ENCODE peak calls at places on chromosomes 2 and 18, in four cellular contexts. D is spleen, X is brain microvascular endothelial cell, M is AG04450. O is an unnamed sample.

GRCh38 chr2:88829607-88830463 is 138.4 kb downstream of the RPIA start:
- DNase-seq in D (no peak), X (no peak), M (no peak), O (no peak)

GRCh38 chr2:196434217-196434616 is 205.3 kb upstream of the CCDC150 start:
- DNase-seq in D (no peak), X (no peak), M (no peak), O (no peak)

GRCh38 chr18:33906046-33906445 is 318.7 kb downstream of the NOL4 start:
- DNase-seq in D (no peak), X (peak), M (no peak), O (no peak)

GRCh38 chr2:234483568-234484251 is 13.2 kb downstream of the ARL4C start:
- DNase-seq in D (peak), X (peak), M (no peak), O (no peak)

GRCh38 chr2:238235856-238236255 is 4.0 kb downstream of the HES6 start:
- DNase-seq in D (no peak), X (no peak), M (no peak), O (no peak)

GRCh38 chr18:65352183-65352582 is 398.6 kb upstream of the CDH7 start:
- DNase-seq in D (no peak), X (no peak), M (no peak), O (no peak)

GRCh38 chr2:163909411-163910080 is 173.7 kb upstream of the FIGN start:
- DNase-seq in D (peak), X (no peak), M (no peak), O (no peak)

GRCh38 chr2:28360742-28361293 is 31.8 kb upstream of the FOSL2 start:
- DNase-seq in D (no peak), X (peak), M (peak), O (peak)

GRCh38 chr2:181992776-181993175 is 7.1 kb downstream of the PPP1R1C start:
- DNase-seq in D (no peak), X (no peak), M (no peak), O (no peak)

GRCh38 chr2:98607741-98608117 is 583 bp downstream of the COA5 start:
- DNase-seq in D (no peak), X (no peak), M (no peak), O (no peak)

GRCh38 chr2:220786216-220786615 is 785.9 kb downstream of the EPHA4 start:
- DNase-seq in D (no peak), X (no peak), M (no peak), O (no peak)

GRCh38 chr2:55856936-55857335 is 66.6 kb downstream of the EFEMP1 start:
- DNase-seq in D (no peak), X (no peak), M (no peak), O (no peak)

GRCh38 chr18:5103286-5103685 is 93.8 kb downstream of the AKAIN1 start:
- DNase-seq in D (no peak), X (no peak), M (no peak), O (no peak)

GRCh38 chr2:65666156-65666725 is 233.8 kb upstream of the SPRED2 start:
- DNase-seq in D (no peak), X (peak), M (peak), O (peak)

GRCh38 chr2:143513081-143513480 is 383.9 kb downstream of the ARHGAP15 start:
- DNase-seq in D (no peak), X (peak), M (peak), O (peak)

GRCh38 chr2:241798081-241798630 is 10.8 kb upstream of the NEU4 start:
- DNase-seq in D (peak), X (no peak), M (no peak), O (peak)

GRCh38 chr2:122863516-122863915 is 1108.1 kb downstream of the TSN start:
- DNase-seq in D (no peak), X (no peak), M (no peak), O (peak)

GRCh38 chr18:68499141-68499540 is 215.8 kb downstream of the TMX3 start:
- DNase-seq in D (no peak), X (no peak), M (no peak), O (no peak)

GRCh38 chr2:233261819-233262555 is 10.5 kb downstream of the ATG16L1 start:
- DNase-seq in D (no peak), X (no peak), M (no peak), O (no peak)

GRCh38 chr2:241490444-241490760 is 18.0 kb downstream of the STK25 start:
- DNase-seq in D (no peak), X (no peak), M (no peak), O (peak)

GRCh38 chr2:219426068-219426443 is 7.9 kb downstream of the DES start:
- DNase-seq in D (no peak), X (no peak), M (no peak), O (peak)

GRCh38 chr2:62826141-62826540 is 120.6 kb downstream of the EHBP1 start:
- DNase-seq in D (no peak), X (no peak), M (no peak), O (no peak)

GRCh38 chr2:27701676-27702075 is 38.0 kb downstream of the SLC4A1AP start:
- DNase-seq in D (no peak), X (no peak), M (no peak), O (no peak)

GRCh38 chr2:232541195-232541960 is 1.9 kb downstream of the CHRNG start:
- DNase-seq in D (peak), X (no peak), M (no peak), O (peak)

GRCh38 chr2:105144128-105144940 is 97.2 kb upstream of the GPR45 start:
- DNase-seq in D (no peak), X (no peak), M (no peak), O (peak)

GRCh38 chr2:101331202-101331601 is 22.7 kb upstream of the RNF149 start:
- DNase-seq in D (no peak), X (no peak), M (no peak), O (no peak)

GRCh38 chr2:54409752-54410151 is 46.4 kb upstream of the SPTBN1 start:
- DNase-seq in D (no peak), X (no peak), M (no peak), O (no peak)

GRCh38 chr2:39938035-39938835 is 159.2 kb upstream of the THUMPD2 start:
- DNase-seq in D (no peak), X (peak), M (peak), O (peak)

GRCh38 chr2:78814331-78814986 is 211.0 kb upstream of the REG3G start:
- DNase-seq in D (no peak), X (no peak), M (no peak), O (no peak)

GRCh38 chr2:81734981-81735380 is 1430.4 kb upstream of the LRRTM1 start:
- DNase-seq in D (no peak), X (no peak), M (peak), O (no peak)

GRCh38 chr2:231452799-231453508 is 11.3 kb downstream of the NCL start:
- DNase-seq in D (peak), X (no peak), M (no peak), O (no peak)

GRCh38 chr2:23621616-23622015 is 236.6 kb downstream of the KLHL29 start:
- DNase-seq in D (peak), X (no peak), M (no peak), O (peak)

GRCh38 chr2:217289153-217289908 is 429.5 kb upstream of the TNP1 start:
- DNase-seq in D (no peak), X (no peak), M (no peak), O (no peak)

GRCh38 chr2:152715854-152716428 is 1.3 kb downstream of the PRPF40A start:
- DNase-seq in D (no peak), X (peak), M (no peak), O (no peak)

GRCh38 chr18:2002178-2002577 is 569.1 kb downstream of the METTL4 start:
- DNase-seq in D (no peak), X (no peak), M (no peak), O (no peak)

GRCh38 chr18:74840492-74841167 is 243.0 kb downstream of the ZNF407 start:
- DNase-seq in D (peak), X (peak), M (no peak), O (peak)

GRCh38 chr2:169767243-169767888 is 31.3 kb upstream of the SSB start:
- DNase-seq in D (no peak), X (peak), M (no peak), O (peak)
- TF ChIP-seq CTCF in D (peak), X (peak), M (peak), O (peak)

GRCh38 chr2:8625399-8626283 is 56.2 kb upstream of the ID2 start:
- DNase-seq in D (no peak), X (no peak), M (no peak), O (peak)

GRCh38 chr2:8622924-8623465 is 58.9 kb upstream of the ID2 start:
- DNase-seq in D (no peak), X (no peak), M (no peak), O (peak)

GRCh38 chr2:8623576-8623957 is 58.3 kb upstream of the ID2 start:
- DNase-seq in D (no peak), X (no peak), M (no peak), O (peak)

GRCh38 chr2:8624855-8625398 is 56.9 kb upstream of the ID2 start:
- DNase-seq in D (no peak), X (no peak), M (no peak), O (peak)

DNA sequence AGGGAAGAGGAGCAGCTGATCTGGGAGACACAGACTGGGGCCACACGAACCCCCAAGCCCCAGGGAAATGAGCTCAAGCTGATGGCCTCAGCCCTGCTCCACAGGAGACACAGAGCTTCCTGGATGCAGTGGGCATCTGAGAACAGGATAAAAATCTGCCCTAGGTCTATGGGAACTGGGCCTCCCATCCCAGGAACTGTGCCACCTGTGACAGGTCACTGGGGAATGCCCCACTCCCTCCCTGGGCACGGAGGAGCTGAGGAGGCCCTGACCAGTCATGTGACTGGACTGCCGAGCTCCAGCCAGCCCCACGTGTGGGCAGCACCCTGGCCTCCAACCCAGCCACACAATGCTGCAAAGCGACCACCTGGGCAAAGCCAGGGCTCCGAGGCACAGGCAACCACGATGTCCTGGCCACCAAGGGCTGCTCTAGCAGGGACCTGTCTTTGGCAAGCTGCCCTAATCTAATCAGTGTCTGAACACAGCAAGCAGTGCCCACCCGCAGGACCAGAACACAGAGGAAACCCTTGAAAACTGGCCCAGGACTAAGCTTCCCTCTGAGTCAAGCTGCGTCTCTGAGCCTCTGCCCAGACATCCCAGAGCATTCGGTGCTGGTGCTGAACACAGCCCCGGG is 57.8 kb upstream of the ID2 start:
- DNase-seq in D (no peak), X (no peak), M (no peak), O (peak)
- H3K27ac ChIP-seq in D (no peak), X (no peak), M (no peak), O (no peak)

DNA sequence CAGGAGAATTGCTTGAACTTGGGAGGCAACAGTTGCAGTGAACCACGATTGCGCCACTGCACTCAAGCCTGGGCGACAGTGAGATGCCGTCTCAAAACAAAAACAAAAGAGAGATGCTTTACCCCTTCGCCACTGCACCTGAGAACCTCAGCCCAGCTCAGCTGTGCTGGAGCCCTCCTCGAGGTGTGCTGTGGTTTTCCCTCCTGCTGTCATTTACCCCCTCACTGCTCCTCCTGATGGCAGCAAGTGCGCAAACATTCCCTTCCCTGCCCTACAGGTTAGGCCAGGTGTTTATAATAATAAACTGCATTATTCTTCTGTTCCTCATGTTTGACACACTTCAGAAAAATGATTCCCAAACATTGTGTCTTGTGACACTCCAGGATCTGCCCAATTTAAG is 8.4 kb downstream of the FBXO36 start:
- DNase-seq in D (no peak), X (no peak), M (no peak), O (no peak)
- TF ChIP-seq CTCF in D (no peak), X (no peak), M (no peak), O (no peak)

DNA sequence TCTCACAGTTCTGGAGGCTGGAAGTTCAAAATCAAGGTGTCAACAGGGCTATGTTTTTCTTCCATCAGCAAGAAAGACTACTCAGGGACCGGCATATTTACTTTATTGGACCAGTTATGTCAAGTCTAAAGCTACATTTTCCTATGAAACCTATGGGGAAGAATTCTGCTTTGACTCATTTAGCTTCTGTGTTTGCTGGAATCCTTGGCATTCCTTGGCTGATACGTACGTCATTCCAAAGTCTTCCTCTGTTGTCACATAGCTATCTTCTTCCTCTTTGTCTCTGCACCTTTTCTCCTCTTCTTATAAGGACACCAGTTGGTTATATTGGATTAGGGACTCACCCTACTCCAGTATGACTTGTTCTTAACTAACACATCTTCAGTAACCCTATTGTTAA is 137.4 kb upstream of the FBXO11 start:
- DNase-seq in D (no peak), X (peak), M (no peak), O (peak)
- H3K27ac ChIP-seq in D (no peak), X (no peak), M (no peak), O (no peak)

GRCh38 chr2:80086831-80087230 is 217.7 kb downstream of the LRRTM1 start:
- DNase-seq in D (no peak), X (no peak), M (peak), O (no peak)
- TF ChIP-seq CTCF in D (no peak), X (no peak), M (peak), O (no peak)

GRCh38 chr2:146077156-146077555 is 1557.2 kb upstream of the ZEB2 start:
- DNase-seq in D (no peak), X (no peak), M (no peak), O (no peak)
- H3K27ac ChIP-seq in D (no peak), X (no peak), M (no peak), O (no peak)

DNA sequence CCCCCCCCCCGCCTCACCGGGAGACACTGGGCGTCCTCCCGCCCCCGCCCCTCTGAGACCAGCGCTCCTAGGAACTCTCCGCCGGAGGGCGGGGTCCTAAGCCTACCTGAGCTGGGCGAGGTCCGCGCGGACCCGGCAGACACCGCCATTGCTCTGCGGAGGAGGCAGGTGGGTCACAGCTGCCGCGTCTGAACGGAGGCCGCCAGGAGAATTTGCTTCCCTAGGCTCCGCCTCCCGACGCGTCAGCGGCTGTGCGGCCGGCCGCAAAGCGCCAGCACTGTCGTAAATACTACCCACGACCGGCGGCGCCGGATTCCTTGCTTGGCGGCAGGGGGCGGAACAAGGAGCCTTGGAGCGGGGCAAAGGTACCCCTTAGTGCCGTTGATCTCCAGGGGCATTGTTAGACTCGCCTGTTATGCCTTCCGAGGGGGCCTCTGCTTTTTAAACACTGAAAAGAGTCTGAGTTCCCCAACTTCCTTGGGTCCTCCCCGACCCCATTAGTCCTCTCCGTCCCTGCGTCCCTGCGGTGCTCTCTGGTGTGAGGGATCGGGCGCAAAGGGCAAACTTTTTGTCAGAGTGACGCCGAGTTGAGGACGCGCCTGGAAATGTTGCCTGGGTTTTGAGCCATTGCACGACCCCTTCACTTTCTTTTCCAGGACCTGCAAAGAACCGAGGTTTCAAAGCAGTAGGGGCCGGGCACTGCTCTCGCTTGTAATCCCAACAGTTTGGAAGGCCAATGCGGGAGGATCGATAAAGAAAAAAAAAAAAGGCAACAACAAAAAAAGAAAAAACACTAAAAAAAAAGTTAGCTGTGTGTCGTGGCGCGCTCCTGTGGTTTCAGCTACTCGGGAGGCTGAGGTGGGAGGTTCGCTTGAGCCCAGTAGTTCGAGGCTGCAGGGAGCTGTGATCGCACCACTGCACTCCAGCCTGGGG is at the start of gene GGCX:
- DNase-seq in D (peak), X (peak), M (peak), O (peak)
- TF ChIP-seq CTCF in D (peak), X (peak), M (no peak), O (no peak)

O was measured in osteoblast.